ENCODE peak calls at places on chromosomes 5 and 9, in five cellular contexts. One of them, this sample, is unnamed.

GRCh38 chr5:4245076-4245475 is 649.4 kb downstream of the IRX1 start:
- DNase-seq in HuH-7: no peak
- DNase-seq in hypothalamus: no peak
- DNase-seq in stimulated activated CD8-positive, alpha-beta memory T cell treated with anti-CD3 and anti-CD28 coated beads, Interleukin-15, amount 100 ng/mL, for 24 hours: no peak
- DNase-seq in T-helper 1 cell: no peak
- DNase-seq in this sample: no peak

GRCh38 chr9:93684806-93685553 is 108.6 kb downstream of the PHF2 start:
- DNase-seq in stimulated activated CD8-positive, alpha-beta memory T cell treated with anti-CD3 and anti-CD28 coated beads, Interleukin-15, amount 100 ng/mL, for 24 hours: no peak
- DNase-seq in HuH-7: no peak
- DNase-seq in T-helper 1 cell: no peak
- DNase-seq in hypothalamus: no peak
- DNase-seq in this sample: no peak

GRCh38 chr9:10112798-10113197 is 500.0 kb downstream of the PTPRD start:
- DNase-seq in hypothalamus: no peak
- DNase-seq in stimulated activated CD8-positive, alpha-beta memory T cell treated with anti-CD3 and anti-CD28 coated beads, Interleukin-15, amount 100 ng/mL, for 24 hours: no peak
- DNase-seq in T-helper 1 cell: no peak
- DNase-seq in HuH-7: no peak
- DNase-seq in this sample: no peak

GRCh38 chr9:112015149-112015548 is 118.5 kb downstream of the UGCG start:
- DNase-seq in hypothalamus: no peak
- DNase-seq in stimulated activated CD8-positive, alpha-beta memory T cell treated with anti-CD3 and anti-CD28 coated beads, Interleukin-15, amount 100 ng/mL, for 24 hours: no peak
- DNase-seq in HuH-7: no peak
- DNase-seq in T-helper 1 cell: no peak
- DNase-seq in this sample: no peak

GRCh38 chr5:41009228-41009627 is 61.9 kb downstream of the MROH2B start:
- DNase-seq in stimulated activated CD8-positive, alpha-beta memory T cell treated with anti-CD3 and anti-CD28 coated beads, Interleukin-15, amount 100 ng/mL, for 24 hours: no peak
- DNase-seq in hypothalamus: no peak
- DNase-seq in T-helper 1 cell: no peak
- DNase-seq in HuH-7: no peak
- DNase-seq in this sample: no peak

GRCh38 chr5:143432658-143433239 is 29.3 kb upstream of the NR3C1 start:
- DNase-seq in hypothalamus: no peak
- DNase-seq in T-helper 1 cell: no peak
- DNase-seq in stimulated activated CD8-positive, alpha-beta memory T cell treated with anti-CD3 and anti-CD28 coated beads, Interleukin-15, amount 100 ng/mL, for 24 hours: no peak
- DNase-seq in HuH-7: no peak
- DNase-seq in this sample: no peak

GRCh38 chr9:136965771-136966484 is 11.4 kb upstream of the PTGDS start:
- DNase-seq in hypothalamus: peak
- DNase-seq in stimulated activated CD8-positive, alpha-beta memory T cell treated with anti-CD3 and anti-CD28 coated beads, Interleukin-15, amount 100 ng/mL, for 24 hours: no peak
- DNase-seq in T-helper 1 cell: no peak
- DNase-seq in HuH-7: no peak
- DNase-seq in this sample: no peak

GRCh38 chr5:1211701-1212100 is 10.3 kb downstream of the SLC6A19 start:
- DNase-seq in HuH-7: no peak
- DNase-seq in T-helper 1 cell: no peak
- DNase-seq in hypothalamus: no peak
- DNase-seq in stimulated activated CD8-positive, alpha-beta memory T cell treated with anti-CD3 and anti-CD28 coated beads, Interleukin-15, amount 100 ng/mL, for 24 hours: no peak
- DNase-seq in this sample: no peak

GRCh38 chr5:129906177-129906887 is 2.1 kb downstream of the CHSY3 start:
- DNase-seq in T-helper 1 cell: no peak
- DNase-seq in stimulated activated CD8-positive, alpha-beta memory T cell treated with anti-CD3 and anti-CD28 coated beads, Interleukin-15, amount 100 ng/mL, for 24 hours: no peak
- DNase-seq in HuH-7: peak
- DNase-seq in hypothalamus: no peak
- DNase-seq in this sample: no peak

GRCh38 chr9:134554750-134555655 is 86.6 kb upstream of the COL5A1 start:
- DNase-seq in HuH-7: no peak
- DNase-seq in hypothalamus: no peak
- DNase-seq in stimulated activated CD8-positive, alpha-beta memory T cell treated with anti-CD3 and anti-CD28 coated beads, Interleukin-15, amount 100 ng/mL, for 24 hours: no peak
- DNase-seq in T-helper 1 cell: no peak
- DNase-seq in this sample: no peak

GRCh38 chr9:114611516-114612271 is 603 bp downstream of the TMEM268 start:
- DNase-seq in HuH-7: peak
- DNase-seq in stimulated activated CD8-positive, alpha-beta memory T cell treated with anti-CD3 and anti-CD28 coated beads, Interleukin-15, amount 100 ng/mL, for 24 hours: no peak
- DNase-seq in hypothalamus: peak
- DNase-seq in T-helper 1 cell: no peak
- DNase-seq in this sample: peak

GRCh38 chr5:151038801-151039238 is 18.4 kb downstream of the GPX3 start:
- DNase-seq in hypothalamus: no peak
- DNase-seq in T-helper 1 cell: no peak
- DNase-seq in HuH-7: no peak
- DNase-seq in stimulated activated CD8-positive, alpha-beta memory T cell treated with anti-CD3 and anti-CD28 coated beads, Interleukin-15, amount 100 ng/mL, for 24 hours: no peak
- DNase-seq in this sample: no peak

GRCh38 chr5:54091416-54092130 is 218.8 kb downstream of the ARL15 start:
- DNase-seq in T-helper 1 cell: no peak
- DNase-seq in stimulated activated CD8-positive, alpha-beta memory T cell treated with anti-CD3 and anti-CD28 coated beads, Interleukin-15, amount 100 ng/mL, for 24 hours: no peak
- DNase-seq in hypothalamus: no peak
- DNase-seq in HuH-7: no peak
- DNase-seq in this sample: no peak

GRCh38 chr9:14992516-14992915 is 82.3 kb upstream of the FREM1 start:
- DNase-seq in stimulated activated CD8-positive, alpha-beta memory T cell treated with anti-CD3 and anti-CD28 coated beads, Interleukin-15, amount 100 ng/mL, for 24 hours: no peak
- DNase-seq in HuH-7: no peak
- DNase-seq in T-helper 1 cell: no peak
- DNase-seq in hypothalamus: no peak
- DNase-seq in this sample: no peak

GRCh38 chr5:179409806-179410205 is 64.5 kb upstream of the ADAMTS2 start:
- DNase-seq in HuH-7: no peak
- DNase-seq in T-helper 1 cell: no peak
- DNase-seq in stimulated activated CD8-positive, alpha-beta memory T cell treated with anti-CD3 and anti-CD28 coated beads, Interleukin-15, amount 100 ng/mL, for 24 hours: no peak
- DNase-seq in hypothalamus: no peak
- DNase-seq in this sample: no peak

GRCh38 chr5:150376799-150377771 is 19.6 kb downstream of the TCOF1 start:
- DNase-seq in hypothalamus: no peak
- DNase-seq in T-helper 1 cell: no peak
- DNase-seq in HuH-7: no peak
- DNase-seq in stimulated activated CD8-positive, alpha-beta memory T cell treated with anti-CD3 and anti-CD28 coated beads, Interleukin-15, amount 100 ng/mL, for 24 hours: no peak
- DNase-seq in this sample: no peak

GRCh38 chr5:41371741-41372140 is 138.7 kb downstream of the PLCXD3 start:
- DNase-seq in T-helper 1 cell: no peak
- DNase-seq in stimulated activated CD8-positive, alpha-beta memory T cell treated with anti-CD3 and anti-CD28 coated beads, Interleukin-15, amount 100 ng/mL, for 24 hours: no peak
- DNase-seq in HuH-7: no peak
- DNase-seq in hypothalamus: no peak
- DNase-seq in this sample: no peak

GRCh38 chr5:169717298-169717697 is 80.2 kb downstream of the DOCK2 start:
- DNase-seq in T-helper 1 cell: no peak
- DNase-seq in stimulated activated CD8-positive, alpha-beta memory T cell treated with anti-CD3 and anti-CD28 coated beads, Interleukin-15, amount 100 ng/mL, for 24 hours: no peak
- DNase-seq in HuH-7: no peak
- DNase-seq in hypothalamus: no peak
- DNase-seq in this sample: no peak

GRCh38 chr9:23160952-23161469 is 665.0 kb downstream of the ELAVL2 start:
- DNase-seq in stimulated activated CD8-positive, alpha-beta memory T cell treated with anti-CD3 and anti-CD28 coated beads, Interleukin-15, amount 100 ng/mL, for 24 hours: no peak
- DNase-seq in HuH-7: no peak
- DNase-seq in hypothalamus: no peak
- DNase-seq in T-helper 1 cell: no peak
- DNase-seq in this sample: no peak

This sample was measured in NK-92 treated with Interleukin-12 subunit alpha and Interleukin-12 subunit beta, amount 100 ng/mL, for 24 hours.